ENCODE peak calls at places on chromosomes 13 and 19, in eight cellular contexts. V is lower leg skin; Z is brain microvascular endothelial cell; X is CD4-positive, alpha-beta T cell; B is fibroblast of mammary gland; M is GM12864; E is choroid plexus epithelial cell; I is osteoblast. N is an unnamed sample.

GRCh38 chr19:15498910-15499309 is 9.4 kb upstream of the CYP4F22 start:
- DNase-seq in E (no peak), M (no peak), B (no peak), Z (no peak), V (no peak), X (no peak), I (no peak), N (no peak)

GRCh38 chr13:98994080-98994479 is 16.2 kb upstream of the DOCK9 start:
- DNase-seq in I (no peak), M (no peak), Z (no peak), V (no peak), X (no peak), E (no peak), B (no peak), N (no peak)

GRCh38 chr19:38715540-38715939 is 28.7 kb downstream of the CAPN12 start:
- DNase-seq in Z (no peak), M (no peak), V (no peak), B (no peak), I (no peak), E (no peak), X (no peak), N (no peak)

GRCh38 chr19:23823952-23824389 is 65.3 kb upstream of the ZNF681 start:
- DNase-seq in I (no peak), E (peak), Z (no peak), M (peak), B (peak), V (no peak), X (no peak), N (no peak)

GRCh38 chr19:50493171-50493570 is 16.5 kb upstream of the GARIN5A start:
- DNase-seq in E (no peak), V (no peak), B (no peak), M (no peak), X (no peak), I (no peak), Z (no peak), N (no peak)

GRCh38 chr13:29758591-29759114 is 91.8 kb downstream of the UBL3 start:
- DNase-seq in B (no peak), M (peak), V (no peak), Z (peak), I (no peak), X (peak), E (peak), N (no peak)

GRCh38 chr19:28737021-28737525 is 475.9 kb downstream of the UQCRFS1 start:
- DNase-seq in Z (peak), X (no peak), E (peak), M (no peak), V (no peak), B (peak), I (peak), N (peak)

GRCh38 chr13:80340643-80341097 is 256 bp downstream of the SPRY2 start:
- DNase-seq in E (peak), B (peak), X (no peak), M (no peak), I (no peak), V (no peak), Z (peak), N (no peak)

GRCh38 chr13:90238433-90238832 is 1109.1 kb upstream of the MIR17HG start:
- DNase-seq in V (no peak), B (no peak), X (no peak), Z (no peak), E (peak), M (no peak), I (no peak), N (peak)

GRCh38 chr13:23673354-23673753 is 103.1 kb downstream of the TNFRSF19 start:
- DNase-seq in V (no peak), M (no peak), X (no peak), B (peak), I (peak), Z (peak), E (peak), N (peak)

GRCh38 chr19:11295665-11296245 is at the start of gene TSPAN16:
- DNase-seq in E (no peak), M (no peak), X (no peak), B (no peak), Z (no peak), V (no peak), I (no peak), N (no peak)
- TF ChIP-seq CTCF in E (peak), M (no peak), X (no peak), B (no peak), Z (peak), V (no peak), I (peak), N (no peak)

GRCh38 chr19:19647037-19647835 is 3.8 kb upstream of the GMIP start:
- DNase-seq in Z (no peak), E (no peak), M (no peak), I (peak), B (no peak), X (no peak), V (no peak), N (no peak)

GRCh38 chr19:19642506-19643157 is 825 bp downstream of the GMIP start:
- DNase-seq in M (no peak), Z (no peak), I (peak), V (no peak), X (peak), E (no peak), B (no peak), N (no peak)

GRCh38 chr19:19643158-19644053 is at the start of gene GMIP:
- DNase-seq in V (peak), Z (no peak), B (peak), X (peak), M (no peak), E (peak), I (peak), N (no peak)

GRCh38 chr19:19645233-19645870 is 1.9 kb upstream of the GMIP start:
- DNase-seq in Z (no peak), E (no peak), B (no peak), V (no peak), X (no peak), M (no peak), I (no peak), N (no peak)

DNA sequence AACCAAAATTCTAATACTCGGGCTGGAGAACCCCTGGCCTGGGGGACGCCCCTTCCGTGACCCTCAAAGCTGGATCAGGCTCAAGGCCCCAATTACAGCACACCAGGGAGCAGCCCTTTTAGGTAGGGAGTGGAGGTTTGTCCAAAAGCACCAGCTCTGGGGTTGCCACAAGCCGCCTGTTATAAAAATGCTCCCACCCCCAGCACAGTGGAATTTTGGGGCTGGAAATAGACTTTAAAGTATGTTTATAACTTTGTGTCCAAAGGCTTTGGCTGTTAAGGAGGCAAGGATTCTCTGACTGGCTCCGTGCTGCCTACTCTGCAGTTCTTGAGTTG is 564 bp upstream of the GMIP start:
- DNase-seq in I (no peak), X (no peak), B (no peak), Z (no peak), V (no peak), E (no peak), M (no peak), N (no peak)
- TF ChIP-seq CTCF in I (no peak), X (peak), B (no peak), Z (no peak), V (no peak), E (no peak), M (no peak), N (no peak)

DNA sequence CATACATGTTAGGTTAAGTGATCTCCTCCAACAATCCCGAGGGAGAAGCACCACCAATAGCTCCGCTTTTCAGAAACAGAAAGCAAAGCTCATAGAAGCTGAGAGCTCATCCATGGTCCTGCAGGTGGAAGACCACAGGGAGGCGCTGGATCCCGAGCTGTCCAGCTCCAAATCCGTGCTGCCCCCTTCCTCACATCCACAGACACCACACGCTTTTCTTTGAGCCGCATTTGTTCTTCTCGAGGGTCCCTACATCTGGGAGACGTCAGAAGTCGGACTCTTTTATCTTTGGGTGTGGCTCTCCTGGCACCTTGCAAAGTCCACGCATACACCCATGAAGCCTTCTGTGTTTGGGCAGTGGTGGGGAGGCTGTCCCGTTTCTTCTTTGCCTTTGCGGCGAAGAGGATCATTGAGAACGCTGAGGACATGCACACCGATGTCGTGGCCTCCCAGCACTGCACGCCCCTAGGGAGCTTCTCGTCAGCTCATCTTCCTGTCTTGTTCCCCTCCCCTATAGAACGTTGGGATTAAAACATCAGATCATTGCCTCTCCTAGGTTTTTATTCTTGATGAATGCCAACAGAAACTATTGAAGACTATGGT is 184.8 kb downstream of the TEX29 start:
- DNase-seq in I (peak), Z (no peak), V (no peak), B (no peak), M (no peak), X (no peak), E (no peak), N (no peak)
- TF ChIP-seq CTCF in I (no peak), Z (peak), V (no peak), B (no peak), M (peak), X (no peak), E (no peak), N (no peak)

DNA sequence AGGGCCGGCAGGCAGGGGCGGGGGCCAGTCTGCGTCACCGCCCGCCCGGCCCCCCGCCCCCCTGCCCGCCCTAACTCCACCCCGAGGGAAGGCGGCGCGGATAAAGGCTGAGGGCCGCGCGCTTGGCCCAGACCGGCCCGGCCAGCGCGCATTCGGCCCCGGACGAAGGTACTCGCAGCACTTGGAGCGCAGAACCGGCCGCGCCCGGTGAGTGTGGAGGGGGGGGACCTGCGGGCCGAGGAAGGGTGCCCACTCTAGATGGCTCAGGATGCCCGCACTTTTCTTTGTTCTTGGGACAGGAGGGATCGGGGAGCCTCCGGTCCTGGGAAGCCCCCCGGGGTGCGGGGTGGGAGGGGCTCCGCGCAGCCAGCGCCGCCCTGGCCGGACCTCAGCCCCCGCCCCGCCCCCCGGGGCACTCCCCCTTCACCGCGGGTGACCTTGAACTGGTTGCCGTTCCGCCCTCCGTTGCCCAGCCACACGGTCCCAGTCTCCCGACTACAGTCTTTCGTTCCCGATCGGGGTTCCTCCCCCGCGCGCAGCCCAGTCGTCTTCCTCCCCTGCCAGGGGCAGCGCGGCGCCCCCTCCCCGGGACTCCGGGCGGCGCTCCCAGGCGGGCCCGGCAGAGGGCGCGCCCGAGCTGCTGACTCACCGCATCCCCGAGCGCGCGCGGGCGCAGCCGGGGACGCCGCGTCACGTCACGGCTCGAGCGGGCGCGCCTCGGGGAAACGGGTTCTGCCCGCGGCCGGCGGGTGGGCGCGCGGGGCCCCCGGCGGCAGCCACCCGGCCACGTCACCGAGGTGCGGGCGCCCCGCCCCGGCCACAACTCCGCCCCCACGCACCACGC is at the start of gene MIDN:
- DNase-seq in B (peak), Z (peak), E (peak), X (peak), V (peak), M (no peak), I (peak), N (no peak)
- TF ChIP-seq CTCF in B (peak), Z (peak), E (peak), X (peak), V (no peak), M (peak), I (peak), N (peak)

DNA sequence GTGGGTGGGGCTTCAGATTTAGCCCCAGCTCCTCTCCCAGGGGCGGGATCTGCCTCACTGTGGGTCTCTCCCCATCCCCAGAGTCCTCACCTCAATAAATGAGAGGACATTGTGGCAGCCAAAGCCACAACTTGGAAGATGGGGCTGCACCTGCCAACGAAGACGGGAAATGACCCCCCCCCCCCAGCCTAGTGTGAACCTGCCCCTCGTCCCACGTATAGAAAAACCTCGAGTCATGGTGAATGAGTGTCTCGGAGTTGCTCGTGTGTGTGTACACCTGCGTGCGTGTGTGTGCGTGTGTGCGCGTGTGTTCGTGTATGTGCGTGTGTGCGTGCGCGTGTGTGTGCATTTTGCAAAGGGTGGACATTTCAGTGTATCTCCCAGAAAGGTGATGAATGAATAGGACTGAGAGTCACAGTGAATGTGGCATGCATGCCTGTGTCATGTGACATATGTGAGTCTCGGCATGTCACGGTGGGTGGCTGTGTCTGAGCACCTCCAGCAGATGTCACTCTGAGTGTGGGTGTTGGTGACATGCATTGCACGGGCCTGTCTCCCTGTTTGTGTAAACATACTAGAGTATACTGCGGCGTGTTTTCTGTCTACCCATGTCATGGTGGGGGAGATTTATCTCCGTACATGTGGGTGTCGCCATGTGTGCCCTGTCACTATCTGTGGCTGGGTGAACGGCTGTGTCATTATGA is 1.5 kb upstream of the TRAPPC5 start:
- DNase-seq in V (no peak), E (no peak), B (no peak), Z (no peak), X (peak), I (peak), M (peak), N (no peak)
- TF ChIP-seq CTCF in V (no peak), E (no peak), B (no peak), Z (no peak), X (peak), I (no peak), M (peak), N (no peak)

DNA sequence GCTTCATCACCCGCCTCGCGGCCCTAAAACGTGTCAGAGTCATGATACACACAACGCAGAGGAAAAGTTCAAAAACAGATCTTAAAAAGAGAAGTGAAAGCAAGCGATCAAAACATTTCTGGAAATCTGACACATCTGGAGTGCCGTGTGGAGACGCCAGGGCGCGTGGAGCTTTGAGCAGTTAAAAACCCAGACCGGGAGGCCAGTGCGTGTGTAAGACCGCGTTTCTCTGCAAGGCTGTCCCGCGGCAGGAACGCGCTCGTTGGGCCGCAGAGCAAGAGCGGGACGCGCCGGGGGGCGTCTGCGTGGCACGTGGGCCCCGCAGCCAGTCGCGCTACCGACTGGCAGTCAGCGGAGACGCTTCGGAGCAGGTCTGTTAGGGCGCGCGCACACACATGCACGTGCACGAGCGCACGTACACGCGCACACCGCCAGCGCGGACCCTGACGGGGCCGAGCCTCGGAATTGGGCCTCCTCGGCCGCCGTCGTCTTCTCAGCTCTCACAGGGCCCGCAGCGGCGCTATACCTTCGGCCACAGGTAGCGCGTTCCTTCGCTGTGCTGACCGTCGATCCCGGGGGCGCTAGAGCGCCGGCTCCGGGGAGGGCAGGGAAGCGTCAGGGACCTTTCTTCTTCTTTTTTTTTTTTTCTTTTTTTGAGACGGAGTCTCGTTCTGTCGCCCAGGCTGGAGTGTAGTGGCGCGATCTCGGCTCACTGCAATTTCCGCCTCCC is 35.8 kb downstream of the RNF6 start:
- DNase-seq in X (peak), E (peak), Z (peak), I (peak), M (peak), V (peak), B (peak), N (peak)
- TF ChIP-seq CTCF in X (peak), E (peak), Z (peak), I (peak), M (peak), V (no peak), B (peak), N (peak)